ENCODE peak calls at places on chromosomes 3 and 15, in four cellular contexts. One of them, this sample, is unnamed.

GRCh38 chr3:25513642-25514266 is 85.7 kb downstream of the RARB start:
- DNase-seq in esophagus squamous epithelium: no peak
- DNase-seq in body of pancreas: no peak
- DNase-seq in stomach: no peak
- DNase-seq in this sample: no peak

GRCh38 chr15:29074045-29074444 is 188.3 kb downstream of the APBA2 start:
- DNase-seq in esophagus squamous epithelium: no peak
- DNase-seq in body of pancreas: no peak
- DNase-seq in stomach: no peak
- DNase-seq in this sample: no peak

GRCh38 chr3:195757827-195758226 is 37.0 kb downstream of the MUC20 start:
- DNase-seq in esophagus squamous epithelium: no peak
- DNase-seq in body of pancreas: no peak
- DNase-seq in stomach: no peak
- DNase-seq in this sample: no peak

GRCh38 chr3:70871909-70872656 is 559.6 kb upstream of the MDFIC2 start:
- DNase-seq in esophagus squamous epithelium: no peak
- DNase-seq in body of pancreas: no peak
- DNase-seq in stomach: no peak
- DNase-seq in this sample: no peak

GRCh38 chr15:33226559-33227181 is 32.2 kb upstream of the FMN1 start:
- DNase-seq in esophagus squamous epithelium: no peak
- DNase-seq in body of pancreas: peak; percentile 40
- DNase-seq in stomach: peak; percentile 66
- DNase-seq in this sample: peak; percentile 90

GRCh38 chr15:98772895-98773294 is 124.6 kb downstream of the IGF1R start:
- DNase-seq in esophagus squamous epithelium: no peak
- DNase-seq in body of pancreas: no peak
- DNase-seq in stomach: no peak
- DNase-seq in this sample: no peak

GRCh38 chr3:184946922-184947321 is 135.0 kb downstream of the VPS8 start:
- DNase-seq in esophagus squamous epithelium: no peak
- DNase-seq in body of pancreas: no peak
- DNase-seq in stomach: no peak
- DNase-seq in this sample: no peak

GRCh38 chr3:44974406-44974805 is 1.6 kb downstream of the ZDHHC3 start:
- DNase-seq in esophagus squamous epithelium: no peak
- DNase-seq in body of pancreas: no peak
- DNase-seq in stomach: peak; percentile 26
- DNase-seq in this sample: no peak

GRCh38 chr3:115922681-115923347 is 299.5 kb downstream of the GAP43 start:
- DNase-seq in esophagus squamous epithelium: no peak
- DNase-seq in body of pancreas: no peak
- DNase-seq in stomach: no peak
- DNase-seq in this sample: no peak

GRCh38 chr15:43513550-43513949 is 3.9 kb upstream of the MAP1A start:
- DNase-seq in esophagus squamous epithelium: no peak
- DNase-seq in body of pancreas: no peak
- DNase-seq in stomach: no peak
- DNase-seq in this sample: no peak

GRCh38 chr15:86690566-86690965 is 610.9 kb downstream of the AGBL1 start:
- DNase-seq in esophagus squamous epithelium: no peak
- DNase-seq in body of pancreas: no peak
- DNase-seq in stomach: no peak
- DNase-seq in this sample: no peak

GRCh38 chr3:39101022-39101689 is 6.3 kb downstream of the GORASP1 start:
- DNase-seq in esophagus squamous epithelium: no peak
- DNase-seq in body of pancreas: peak; percentile 45
- DNase-seq in stomach: peak; percentile 47
- DNase-seq in this sample: peak; percentile 64

GRCh38 chr15:77563768-77564167 is 68.9 kb downstream of the LINGO1 start:
- DNase-seq in esophagus squamous epithelium: no peak
- DNase-seq in body of pancreas: no peak
- DNase-seq in stomach: no peak
- DNase-seq in this sample: no peak

GRCh38 chr3:62584636-62585035 is 211.3 kb upstream of the FEZF2 start:
- DNase-seq in esophagus squamous epithelium: no peak
- DNase-seq in body of pancreas: no peak
- DNase-seq in stomach: no peak
- DNase-seq in this sample: no peak

GRCh38 chr15:30943654-30944335 is 40.1 kb downstream of the FAN1 start:
- DNase-seq in esophagus squamous epithelium: no peak
- DNase-seq in body of pancreas: no peak
- DNase-seq in stomach: no peak
- DNase-seq in this sample: no peak

GRCh38 chr15:42933886-42934667 is 13.5 kb upstream of the TTBK2 start:
- DNase-seq in esophagus squamous epithelium: no peak
- DNase-seq in body of pancreas: no peak
- DNase-seq in stomach: no peak
- DNase-seq in this sample: no peak

GRCh38 chr3:135556184-135556583 is 409.3 kb upstream of the PPP2R3A start:
- DNase-seq in esophagus squamous epithelium: no peak
- DNase-seq in body of pancreas: no peak
- DNase-seq in stomach: no peak
- DNase-seq in this sample: no peak

GRCh38 chr15:25182098-25182478 is 227.3 kb downstream of the SNRPN start:
- DNase-seq in esophagus squamous epithelium: no peak
- DNase-seq in body of pancreas: no peak
- DNase-seq in stomach: peak; percentile 9
- DNase-seq in this sample: no peak

GRCh38 chr15:78033864-78034263 is 43.6 kb downstream of the TBC1D2B start:
- DNase-seq in esophagus squamous epithelium: no peak
- DNase-seq in body of pancreas: no peak
- DNase-seq in stomach: peak; percentile 43
- DNase-seq in this sample: no peak

GRCh38 chr15:66387176-66388056 is 704 bp downstream of the MAP2K1 start:
- DNase-seq in esophagus squamous epithelium: no peak
- DNase-seq in body of pancreas: peak; percentile 66
- DNase-seq in stomach: peak; percentile 67
- DNase-seq in this sample: peak; percentile 83

GRCh38 chr3:149579838-149580542 is 77.8 kb downstream of the WWTR1 start:
- DNase-seq in esophagus squamous epithelium: no peak
- DNase-seq in body of pancreas: no peak
- DNase-seq in stomach: no peak
- DNase-seq in this sample: no peak

GRCh38 chr3:17672506-17672905 is 69.9 kb downstream of the TBC1D5 start:
- DNase-seq in esophagus squamous epithelium: no peak
- DNase-seq in body of pancreas: no peak
- DNase-seq in stomach: no peak
- DNase-seq in this sample: no peak

GRCh38 chr15:69482686-69483256 is 30.2 kb downstream of the RPLP1 start:
- DNase-seq in esophagus squamous epithelium: no peak
- DNase-seq in body of pancreas: no peak
- DNase-seq in stomach: peak; percentile 61
- DNase-seq in this sample: no peak

GRCh38 chr15:45719490-45719889 is 84.7 kb downstream of the SQOR start:
- DNase-seq in esophagus squamous epithelium: no peak
- DNase-seq in body of pancreas: no peak
- DNase-seq in stomach: no peak
- DNase-seq in this sample: no peak

GRCh38 chr3:116759316-116759715 is 49.7 kb downstream of the TUSC7 start:
- DNase-seq in esophagus squamous epithelium: no peak
- DNase-seq in body of pancreas: no peak
- DNase-seq in stomach: no peak
- DNase-seq in this sample: no peak

GRCh38 chr3:141505166-141505565 is 18.3 kb downstream of the RASA2 start:
- DNase-seq in esophagus squamous epithelium: no peak
- DNase-seq in body of pancreas: no peak
- DNase-seq in stomach: no peak
- DNase-seq in this sample: no peak

GRCh38 chr3:141506071-141506470 is 19.2 kb downstream of the RASA2 start:
- DNase-seq in esophagus squamous epithelium: no peak
- DNase-seq in body of pancreas: no peak
- DNase-seq in stomach: no peak
- DNase-seq in this sample: no peak

GRCh38 chr3:141507392-141508066 is 20.7 kb downstream of the RASA2 start:
- DNase-seq in esophagus squamous epithelium: no peak
- DNase-seq in body of pancreas: no peak
- DNase-seq in stomach: no peak
- DNase-seq in this sample: no peak

GRCh38 chr3:141508067-141508436 is 21.2 kb downstream of the RASA2 start:
- DNase-seq in esophagus squamous epithelium: no peak
- DNase-seq in body of pancreas: no peak
- DNase-seq in stomach: no peak
- DNase-seq in this sample: no peak
- TF ChIP-seq POLR2A in esophagus squamous epithelium: no peak
- TF ChIP-seq POLR2A in body of pancreas: no peak
- TF ChIP-seq POLR2A in stomach: no peak
- TF ChIP-seq POLR2A in this sample: no peak

GRCh38 chr3:100334340-100335136 is at the start of gene NIT2:
- DNase-seq in esophagus squamous epithelium: peak; percentile 39
- DNase-seq in body of pancreas: peak; percentile 87
- DNase-seq in stomach: peak; percentile 90
- DNase-seq in this sample: peak; percentile 88
- TF ChIP-seq POLR2A in esophagus squamous epithelium: no peak
- TF ChIP-seq POLR2A in body of pancreas: peak; percentile 70
- TF ChIP-seq POLR2A in stomach: no peak
- TF ChIP-seq POLR2A in this sample: peak; percentile 58

GRCh38 chr3:146160233-146160963 is 586 bp downstream of the PLOD2 start:
- DNase-seq in esophagus squamous epithelium: no peak
- DNase-seq in body of pancreas: peak; percentile 79
- DNase-seq in stomach: peak; percentile 66
- DNase-seq in this sample: peak; percentile 22
- TF ChIP-seq POLR2A in esophagus squamous epithelium: no peak
- TF ChIP-seq POLR2A in body of pancreas: peak; percentile 22
- TF ChIP-seq POLR2A in stomach: no peak
- TF ChIP-seq POLR2A in this sample: no peak

DNA sequence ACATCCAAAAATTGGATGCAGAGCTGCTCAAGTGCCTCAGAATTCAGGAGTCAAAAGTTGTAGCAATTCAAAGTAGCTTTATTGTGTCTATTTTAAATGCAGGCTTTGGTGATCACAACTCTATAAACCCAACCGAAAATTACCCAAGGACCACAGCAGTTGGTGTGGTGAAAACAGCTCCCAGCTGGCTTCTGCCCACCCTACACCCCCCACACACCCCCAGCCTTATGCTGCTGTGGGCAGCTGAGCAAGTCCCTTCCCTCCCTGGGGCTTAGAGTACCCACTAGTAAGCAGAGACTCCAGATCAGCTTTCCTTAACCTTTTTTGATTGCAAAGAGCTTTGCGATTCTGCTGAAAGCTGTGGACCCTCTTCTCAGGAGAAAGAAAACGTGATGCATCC is 5.7 kb upstream of the HES1 start:
- DNase-seq in esophagus squamous epithelium: no peak
- DNase-seq in body of pancreas: no peak
- DNase-seq in stomach: no peak
- DNase-seq in this sample: no peak
- TF ChIP-seq POLR2A in esophagus squamous epithelium: no peak
- TF ChIP-seq POLR2A in body of pancreas: no peak
- TF ChIP-seq POLR2A in stomach: no peak
- TF ChIP-seq POLR2A in this sample: no peak

GRCh38 chr3:57691411-57692133 is 1.3 kb downstream of the DENND6A start:
- DNase-seq in esophagus squamous epithelium: no peak
- DNase-seq in body of pancreas: no peak
- DNase-seq in stomach: no peak
- DNase-seq in this sample: peak; percentile 50

GRCh38 chr3:57689367-57690053 is 3.4 kb downstream of the DENND6A start:
- DNase-seq in esophagus squamous epithelium: no peak
- DNase-seq in body of pancreas: no peak
- DNase-seq in stomach: no peak
- DNase-seq in this sample: peak; percentile 7

GRCh38 chr3:57696861-57697321 is 4.0 kb upstream of the DENND6A start:
- DNase-seq in esophagus squamous epithelium: no peak
- DNase-seq in body of pancreas: peak; percentile 31
- DNase-seq in stomach: no peak
- DNase-seq in this sample: peak; percentile 53

GRCh38 chr3:57694146-57694545 is 1.3 kb upstream of the DENND6A start:
- DNase-seq in esophagus squamous epithelium: no peak
- DNase-seq in body of pancreas: no peak
- DNase-seq in stomach: no peak
- DNase-seq in this sample: no peak

DNA sequence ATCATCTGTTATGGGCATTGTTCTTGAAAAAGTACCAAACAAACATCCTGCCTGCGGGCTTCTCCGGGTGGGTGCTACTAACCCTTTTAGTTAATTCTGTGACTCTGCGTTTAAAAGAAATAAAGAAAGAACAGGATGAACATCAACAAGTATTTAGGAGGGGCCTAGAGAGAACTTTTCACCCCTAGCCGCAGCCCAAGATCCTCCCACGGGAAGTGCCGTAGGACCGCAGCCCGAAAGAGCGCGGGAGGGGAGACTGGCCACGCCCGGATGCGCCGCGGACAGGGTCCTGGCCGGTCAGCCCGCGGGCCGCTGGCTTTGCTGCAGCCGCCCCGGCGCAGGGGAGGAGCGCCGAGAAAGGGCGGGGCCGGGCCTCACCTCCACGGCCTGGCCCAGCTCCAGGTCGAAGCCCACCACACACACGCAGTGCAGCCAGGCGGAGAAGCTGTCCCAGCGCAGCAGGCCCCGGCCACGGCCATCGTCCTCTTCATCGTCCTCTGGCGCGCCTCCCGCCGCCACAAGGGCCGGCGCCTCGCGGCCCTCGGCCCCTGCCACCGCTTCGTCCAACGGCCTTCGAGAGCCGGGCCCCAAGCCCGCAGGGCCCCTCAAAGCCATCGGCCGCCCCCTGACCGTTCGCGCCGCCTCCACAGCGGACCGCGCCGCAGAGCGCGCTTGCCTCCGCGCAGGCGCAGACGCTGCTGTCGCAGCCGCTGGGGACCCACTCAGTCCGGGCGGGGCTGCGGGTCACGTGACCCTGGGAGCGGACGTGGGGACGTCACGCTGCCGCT is at the start of gene DENND6A:
- DNase-seq in esophagus squamous epithelium: peak; percentile 68
- DNase-seq in body of pancreas: peak; percentile 96
- DNase-seq in stomach: peak; percentile 98
- DNase-seq in this sample: peak; percentile 95
- TF ChIP-seq POLR2A in esophagus squamous epithelium: no peak
- TF ChIP-seq POLR2A in body of pancreas: peak; percentile 88
- TF ChIP-seq POLR2A in stomach: peak; percentile 91
- TF ChIP-seq POLR2A in this sample: peak; percentile 95

GRCh38 chr3:52897130-52898109 is at the start of gene STIMATE:
- DNase-seq in esophagus squamous epithelium: no peak
- DNase-seq in body of pancreas: peak; percentile 89
- DNase-seq in stomach: peak; percentile 92
- DNase-seq in this sample: peak; percentile 94
- TF ChIP-seq POLR2A in esophagus squamous epithelium: no peak
- TF ChIP-seq POLR2A in body of pancreas: peak; percentile 51
- TF ChIP-seq POLR2A in stomach: no peak
- TF ChIP-seq POLR2A in this sample: peak; percentile 56

DNA sequence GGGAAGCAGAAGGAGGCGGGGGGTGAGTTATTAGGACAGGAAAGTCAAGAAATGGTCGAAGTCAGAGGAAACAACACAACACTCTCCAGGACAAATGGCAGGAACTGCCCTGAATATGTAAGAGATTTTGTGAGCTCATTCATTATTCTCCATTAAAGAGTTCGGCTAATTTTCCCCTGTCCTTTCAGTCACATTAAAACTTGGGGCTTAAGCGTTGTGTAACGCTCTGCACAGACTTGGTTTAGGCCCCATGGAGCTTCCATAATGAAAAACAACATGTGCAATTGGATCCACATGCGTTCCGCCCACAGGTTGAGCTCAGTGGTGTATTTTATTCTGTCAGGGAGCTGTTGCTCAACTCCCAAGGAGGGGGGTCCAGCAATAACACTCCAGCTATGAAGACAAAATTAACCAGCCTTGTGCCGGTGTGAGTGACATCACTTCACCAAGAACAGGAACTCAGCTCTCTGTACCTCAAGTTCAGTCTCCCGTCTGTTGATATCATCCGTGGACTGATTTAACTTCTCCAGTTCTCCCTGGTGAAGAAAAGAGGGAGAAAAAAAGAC is 2.3 kb downstream of the SH3BP5 start:
- DNase-seq in esophagus squamous epithelium: no peak
- DNase-seq in body of pancreas: no peak
- DNase-seq in stomach: no peak
- DNase-seq in this sample: no peak
- TF ChIP-seq POLR2A in esophagus squamous epithelium: no peak
- TF ChIP-seq POLR2A in body of pancreas: no peak
- TF ChIP-seq POLR2A in stomach: no peak
- TF ChIP-seq POLR2A in this sample: no peak